ENCODE peak calls at places on chromosome 18, in four cellular contexts. U is K562, V is GM12878, W is HL-60. N is an unnamed sample.
A peak's percentile ranks its signal among the peaks of the same experiment; 100 is the strongest.

GRCh38 chr18:21051615-21052014 is 60.0 kb downstream of the ROCK1 start:
- DNase-seq in U (no peak), V (no peak), W (no peak), N (no peak)

GRCh38 chr18:10453885-10454772 is at the start of gene APCDD1:
- DNase-seq in U (peak; percentile 20), V (no peak), W (peak; percentile 7), N (peak; percentile 46)

GRCh38 chr18:45876131-45876530 is 50.7 kb downstream of the SIGLEC15 start:
- DNase-seq in U (no peak), V (no peak), W (no peak), N (no peak)

GRCh38 chr18:57087985-57088384 is 58.9 kb upstream of the BOD1L2 start:
- DNase-seq in U (no peak), V (no peak), W (no peak), N (no peak)

GRCh38 chr18:11995445-11996189 is 14.3 kb downstream of the IMPA2 start:
- DNase-seq in U (peak; percentile 66), V (no peak), W (peak; percentile 83), N (peak; percentile 71)

GRCh38 chr18:6521804-6522418 is 107.2 kb upstream of the L3MBTL4 start:
- DNase-seq in U (peak; percentile 56), V (peak; percentile 15), W (peak; percentile 17), N (no peak)

GRCh38 chr18:68489018-68489792 is 225.7 kb downstream of the TMX3 start:
- DNase-seq in U (no peak), V (no peak), W (no peak), N (no peak)

GRCh38 chr18:55432307-55433040 is 155.5 kb downstream of the TCF4 start:
- DNase-seq in U (no peak), V (no peak), W (no peak), N (no peak)

GRCh38 chr18:12882416-12882815 is 1.6 kb downstream of the PTPN2 start:
- DNase-seq in U (no peak), V (no peak), W (no peak), N (no peak)

GRCh38 chr18:32349728-32350395 is 120.8 kb downstream of the GAREM1 start:
- DNase-seq in U (no peak), V (no peak), W (no peak), N (no peak)

GRCh38 chr18:78293940-78294401 is 685.6 kb upstream of the SALL3 start:
- DNase-seq in U (no peak), V (no peak), W (no peak), N (no peak)

GRCh38 chr18:74501386-74501785 is 5.2 kb downstream of the CNDP2 start:
- DNase-seq in U (no peak), V (no peak), W (no peak), N (no peak)

GRCh38 chr18:80247403-80247916 is at the start of gene PARD6G:
- DNase-seq in U (peak; percentile 92), V (no peak), W (peak; percentile 31), N (peak; percentile 80)

GRCh38 chr18:74806700-74807416 is 209.2 kb downstream of the ZNF407 start:
- DNase-seq in U (no peak), V (peak; percentile 73), W (no peak), N (peak; percentile 24)

GRCh38 chr18:26978812-26979341 is 113.4 kb upstream of the AQP4 start:
- DNase-seq in U (no peak), V (peak; percentile 76), W (no peak), N (peak; percentile 25)

GRCh38 chr18:13427354-13427753 is 208.8 kb downstream of the LDLRAD4 start:
- DNase-seq in U (no peak), V (no peak), W (no peak), N (no peak)

GRCh38 chr18:62880034-62880433 is 164.7 kb downstream of the PHLPP1 start:
- DNase-seq in U (no peak), V (no peak), W (no peak), N (no peak)

GRCh38 chr18:8767356-8767755 is 62.0 kb downstream of the MTCL1 start:
- DNase-seq in U (no peak), V (no peak), W (no peak), N (no peak)

GRCh38 chr18:76453057-76453561 is 41.9 kb downstream of the ZNF516 start:
- DNase-seq in U (no peak), V (no peak), W (no peak), N (no peak)

GRCh38 chr18:46531472-46531871 is 125.5 kb downstream of the LOXHD1 start:
- DNase-seq in U (no peak), V (no peak), W (no peak), N (no peak)

GRCh38 chr18:75253784-75254183 is 43.2 kb downstream of the TSHZ1 start:
- DNase-seq in U (no peak), V (no peak), W (no peak), N (no peak)

GRCh38 chr18:9612215-9612830 is 2.0 kb downstream of the PPP4R1 start:
- DNase-seq in U (no peak), V (no peak), W (peak; percentile 41), N (no peak)

GRCh38 chr18:14769381-14769780 is 21.4 kb downstream of the ANKRD30B start:
- DNase-seq in U (no peak), V (no peak), W (no peak), N (no peak)

GRCh38 chr18:11324956-11325873 is 175.8 kb upstream of the PIEZO2 start:
- DNase-seq in U (no peak), V (peak; percentile 63), W (no peak), N (peak; percentile 8)

GRCh38 chr18:55163550-55163949 is 204.3 kb upstream of the CCDC68 start:
- DNase-seq in U (peak; percentile 15), V (no peak), W (no peak), N (no peak)

GRCh38 chr18:65235966-65236634 is 514.7 kb upstream of the CDH7 start:
- DNase-seq in U (no peak), V (no peak), W (no peak), N (no peak)

GRCh38 chr18:64100136-64100922 is 48.6 kb downstream of the LINC00305 start:
- DNase-seq in U (no peak), V (peak; percentile 33), W (no peak), N (no peak)

GRCh38 chr18:79576686-79577351 is 102.8 kb upstream of the CTDP1 start:
- DNase-seq in U (no peak), V (no peak), W (no peak), N (no peak)

GRCh38 chr18:59634096-59634495 is 63.1 kb downstream of the CCBE1 start:
- DNase-seq in U (no peak), V (no peak), W (no peak), N (no peak)

GRCh38 chr18:49721981-49722380 is 91.4 kb downstream of the ACAA2 start:
- DNase-seq in U (no peak), V (no peak), W (no peak), N (no peak)

GRCh38 chr18:6055711-6056110 is 160.4 kb upstream of the TMEM200C start:
- DNase-seq in U (no peak), V (no peak), W (no peak), N (no peak)

GRCh38 chr18:79867666-79868065 is 69.9 kb downstream of the KCNG2 start:
- DNase-seq in U (no peak), V (no peak), W (no peak), N (no peak)

GRCh38 chr18:46134920-46135675 is 30.9 kb downstream of the HAUS1 start:
- DNase-seq in U (no peak), V (no peak), W (no peak), N (no peak)

GRCh38 chr18:63236990-63237389 is 82.6 kb downstream of the BCL2 start:
- DNase-seq in U (no peak), V (no peak), W (peak; percentile 34), N (no peak)

GRCh38 chr18:77622009-77622692 is 372.5 kb downstream of the GALR1 start:
- DNase-seq in U (no peak), V (no peak), W (no peak), N (no peak)

GRCh38 chr18:56709463-56709862 is 58.3 kb downstream of the WDR7 start:
- DNase-seq in U (peak; percentile 20), V (peak; percentile 46), W (peak; percentile 38), N (peak; percentile 9)

GRCh38 chr18:68703326-68703725 is 11.6 kb downstream of the TMX3 start:
- DNase-seq in U (no peak), V (no peak), W (no peak), N (no peak)

GRCh38 chr18:79400591-79401381 is 5.1 kb downstream of the NFATC1 start:
- DNase-seq in U (peak; percentile 70), V (peak; percentile 24), W (no peak), N (peak; percentile 77)

GRCh38 chr18:51997129-51997528 is 342.9 kb upstream of the DCC start:
- DNase-seq in U (no peak), V (no peak), W (no peak), N (no peak)

GRCh38 chr18:30712383-30712782 is 330.2 kb downstream of the DSC3 start:
- DNase-seq in U (no peak), V (peak; percentile 9), W (no peak), N (peak; percentile 5)
- TF ChIP-seq SPI1 in U (peak; percentile 89), V (peak; percentile 97), W (peak; percentile 80), N (peak; percentile 99)

DNA sequence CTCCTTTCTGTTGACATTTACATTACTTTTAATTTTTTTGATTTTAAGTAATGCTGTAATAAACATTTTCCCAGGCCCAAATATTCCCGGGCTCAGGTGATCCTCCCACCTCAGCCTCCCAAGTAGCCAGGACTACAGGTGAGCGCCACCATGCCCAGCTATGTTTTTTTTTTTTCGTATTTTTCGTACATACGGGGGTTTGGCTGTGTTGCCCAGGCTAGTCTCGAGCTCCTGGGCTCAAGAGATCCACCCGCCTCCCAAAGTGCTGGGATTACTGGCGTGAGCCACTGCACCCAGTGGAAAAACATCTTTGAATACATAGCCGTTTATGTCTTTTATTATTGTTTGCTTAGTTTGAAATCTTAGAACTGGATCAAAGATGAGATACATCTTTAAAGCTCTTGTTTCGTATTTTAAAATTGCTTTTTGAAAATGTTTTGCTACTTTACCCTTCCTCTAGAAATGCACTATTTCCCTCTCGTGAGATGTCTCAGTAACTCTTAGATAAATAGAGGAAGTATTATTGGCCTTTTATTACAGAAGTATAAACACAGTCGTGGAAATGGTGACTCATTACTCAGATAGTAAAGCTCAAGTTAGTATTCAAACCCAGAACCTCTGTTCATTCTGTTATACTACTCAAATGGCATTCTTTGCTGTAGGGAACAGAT is 2.4 kb downstream of the SMCHD1 start:
- DNase-seq in U (no peak), V (no peak), W (no peak), N (no peak)
- TF ChIP-seq POLR2AphosphoS5 in U (no peak), V (no peak), W (peak; percentile 23), N (no peak)

GRCh38 chr18:48124857-48125626 is 194.6 kb upstream of the SMAD2 start:
- DNase-seq in U (no peak), V (peak; percentile 9), W (no peak), N (no peak)
- TF ChIP-seq SPI1 in U (no peak), V (no peak), W (no peak), N (no peak)

DNA sequence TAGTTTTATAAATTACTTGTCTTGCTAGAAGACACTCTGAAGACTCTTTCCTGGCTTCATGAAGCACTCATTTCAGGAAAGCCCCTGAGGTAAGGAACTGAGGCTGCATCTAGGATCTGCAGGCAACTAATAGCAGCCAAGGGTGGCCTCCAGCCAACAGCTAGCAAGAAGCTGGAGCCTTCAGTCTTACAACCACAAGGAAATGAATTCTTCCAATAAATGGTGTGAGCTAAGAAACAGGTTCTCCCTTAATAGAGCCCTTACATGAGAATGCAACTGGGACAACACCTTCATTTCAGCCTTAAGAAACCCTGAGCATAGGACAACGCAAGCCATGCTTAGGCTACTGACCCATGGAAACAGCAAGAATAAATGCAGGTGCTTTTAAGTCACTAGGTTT is 254.6 kb upstream of the RBBP8 start:
- DNase-seq in U (no peak), V (no peak), W (no peak), N (no peak)
- TF ChIP-seq POLR2AphosphoS5 in U (no peak), V (no peak), W (no peak), N (no peak)

N was measured in GM12891.